ENCODE peak calls at places on chromosomes 5 and 9, in four cellular contexts. N is cardiac muscle cell, K is epithelial cell of prostate, F is NCI-H524 treated with DMSO at 0.1 percent for 48 hours. E is an unnamed sample.

GRCh38 chr9:22084336-22085035 is 75.4 kb upstream of the CDKN2B start:
- DNase-seq in N (no peak), F (no peak), K (peak; percentile 76), E (no peak)

GRCh38 chr5:96597441-96598020 is 64.6 kb upstream of the CAST start:
- DNase-seq in F (no peak), N (no peak), K (no peak), E (no peak)

GRCh38 chr5:139470821-139471300 is at the start of gene SMIM33:
- DNase-seq in N (no peak), F (no peak), K (no peak), E (no peak)

GRCh38 chr5:6525910-6526309 is 77.3 kb downstream of the UBE2QL1 start:
- DNase-seq in K (no peak), F (peak; percentile 48), N (peak; percentile 72), E (peak; percentile 35)

GRCh38 chr5:160797020-160797419 is 55.0 kb downstream of the ATP10B start:
- DNase-seq in N (no peak), F (no peak), K (no peak), E (no peak)

GRCh38 chr9:80410106-80410505 is 838.3 kb downstream of the TLE4 start:
- DNase-seq in K (no peak), N (no peak), F (no peak), E (no peak)

GRCh38 chr9:16985559-16986348 is 115.3 kb upstream of the BNC2 start:
- DNase-seq in F (no peak), N (no peak), K (no peak), E (no peak)

GRCh38 chr9:100217536-100217935 is 118.5 kb downstream of the INVS start:
- DNase-seq in F (no peak), N (no peak), K (no peak), E (no peak)

GRCh38 chr9:34252670-34253459 is 74.0 kb downstream of the UBAP1 start:
- DNase-seq in K (no peak), F (no peak), N (peak; percentile 72), E (no peak)

GRCh38 chr9:93473411-93473810 is 20.0 kb upstream of the FAM120AOS start:
- DNase-seq in N (no peak), F (no peak), K (no peak), E (no peak)

GRCh38 chr5:110536120-110537115 is 190.1 kb downstream of the TMEM232 start:
- DNase-seq in K (no peak), F (no peak), N (no peak), E (no peak)

GRCh38 chr5:119200795-119201194 is 129.9 kb downstream of the DMXL1 start:
- DNase-seq in K (no peak), F (no peak), N (no peak), E (no peak)

GRCh38 chr9:131500377-131500776 is 2.3 kb upstream of the POMT1 start:
- DNase-seq in K (no peak), F (no peak), N (no peak), E (no peak)

GRCh38 chr5:180469866-180470265 is 24.3 kb upstream of the CNOT6 start:
- DNase-seq in F (no peak), K (no peak), N (no peak), E (no peak)

E was measured in GM12891.